ENCODE peak calls at places on chromosomes 3 and 15, in seven cellular contexts. Q, D, O, L, I, Y and H are unnamed samples.

GRCh38 chr15:58227706-58228543 is 89.7 kb downstream of the AQP9 start:
- DNase-seq in I (peak; percentile 83), Y (peak; percentile 81), O (peak; percentile 88), D (peak; percentile 92), Q (peak; percentile 85), L (peak; percentile 73), H (peak; percentile 62)

GRCh38 chr3:51708216-51708845 is 1.5 kb downstream of the GRM2 start:
- DNase-seq in Q (no peak), L (peak; percentile 38), I (no peak), O (no peak), Y (no peak), D (no peak), H (no peak)

GRCh38 chr15:36136054-36136453 is 443.4 kb upstream of the CDIN1 start:
- DNase-seq in D (peak; percentile 34), I (no peak), Y (no peak), O (no peak), L (no peak), Q (no peak), H (no peak)

GRCh38 chr3:177448987-177449975 is 252.0 kb upstream of the TBL1XR1 start:
- DNase-seq in O (no peak), I (peak; percentile 44), D (no peak), Y (peak; percentile 72), L (no peak), Q (peak; percentile 89), H (no peak)

GRCh38 chr3:159865042-159865579 is 123.5 kb upstream of the IL12A start:
- DNase-seq in Y (no peak), L (no peak), O (peak; percentile 55), I (no peak), Q (peak; percentile 53), D (peak; percentile 79), H (peak; percentile 61)

GRCh38 chr3:58116161-58116955 is 94.4 kb downstream of the DNASE1L3 start:
- DNase-seq in D (no peak), L (no peak), Y (no peak), Q (no peak), I (no peak), O (no peak), H (no peak)

GRCh38 chr3:145760036-145760435 is 400.9 kb downstream of the PLOD2 start:
- DNase-seq in L (no peak), Y (no peak), I (no peak), D (no peak), Q (no peak), O (no peak), H (no peak)

GRCh38 chr3:65582012-65582717 is 456.6 kb downstream of the MAGI1 start:
- DNase-seq in L (no peak), Q (no peak), I (no peak), O (no peak), D (peak; percentile 44), Y (no peak), H (peak; percentile 32)

GRCh38 chr3:176919836-176920760 is 277.2 kb downstream of the TBL1XR1 start:
- DNase-seq in Y (no peak), O (peak; percentile 7), I (peak; percentile 48), D (peak; percentile 57), L (no peak), Q (peak; percentile 74), H (peak; percentile 46)

GRCh38 chr3:117400303-117400702 is 690.7 kb downstream of the TUSC7 start:
- DNase-seq in I (no peak), Y (no peak), D (peak; percentile 7), O (no peak), L (no peak), Q (no peak), H (no peak)

GRCh38 chr15:75167588-75168076 is 34.0 kb upstream of the C15orf39 start:
- DNase-seq in Q (peak; percentile 55), I (no peak), O (no peak), Y (no peak), D (peak; percentile 88), L (no peak), H (peak; percentile 32)

GRCh38 chr15:40567111-40567510 is 2.0 kb upstream of the RPUSD2 start:
- DNase-seq in Y (no peak), L (no peak), D (peak; percentile 47), I (peak; percentile 19), Q (no peak), O (peak; percentile 42), H (no peak)
- TF ChIP-seq CTCF in Y (no peak), L (no peak), D (no peak), I (no peak), Q (peak; percentile 13), O (peak; percentile 41), H (peak; percentile 28)

GRCh38 chr3:78913711-78914110 is 854.1 kb downstream of the ROBO1 start:
- DNase-seq in Q (no peak), Y (no peak), O (no peak), L (no peak), D (no peak), I (no peak), H (no peak)
- TF ChIP-seq CTCF in Q (no peak), Y (no peak), O (no peak), L (no peak), D (no peak), I (no peak), H (no peak)

GRCh38 chr3:194687638-194688206 is 2.0 kb downstream of the FAM43A start:
- DNase-seq in L (peak; percentile 75), Q (peak; percentile 68), Y (peak; percentile 86), D (peak; percentile 82), I (peak; percentile 87), O (peak; percentile 76), H (peak; percentile 47)
- TF ChIP-seq CTCF in L (no peak), Q (peak; percentile 18), Y (peak; percentile 59), D (peak; percentile 27), I (peak; percentile 36), O (peak; percentile 49), H (peak; percentile 75)

DNA sequence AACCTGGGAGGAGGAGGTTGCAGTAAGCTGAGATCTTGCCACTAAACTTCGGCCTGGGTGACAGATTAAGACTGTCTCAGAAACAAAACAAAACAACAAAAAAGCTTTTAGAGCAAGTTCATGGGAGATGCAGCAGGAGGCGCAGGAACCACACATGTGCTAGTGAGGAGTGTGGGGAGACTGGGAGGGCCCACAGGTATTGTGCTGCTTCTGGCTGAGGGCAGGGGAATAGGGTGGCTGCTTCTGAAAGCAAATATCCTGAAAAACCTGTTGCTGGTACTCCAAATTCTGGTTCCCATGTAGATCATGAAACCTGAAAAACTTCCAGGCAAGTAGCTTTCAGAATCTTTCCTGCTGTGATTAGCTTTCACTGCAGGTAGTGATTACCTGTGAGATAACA is 22.1 kb downstream of the TYRO3 start:
- DNase-seq in Q (no peak), I (peak; percentile 71), D (peak; percentile 31), Y (no peak), O (peak; percentile 31), L (no peak), H (no peak)
- TF ChIP-seq CTCF in Q (peak; percentile 33), I (peak; percentile 47), D (peak; percentile 22), Y (peak; percentile 14), O (no peak), L (no peak), H (peak; percentile 34)